ENCODE peak calls at places on chromosomes 7 and 10, in four cellular contexts. One of them, this sample, is unnamed.

GRCh38 chr7:116393654-116394053 is 105.9 kb upstream of the CAV2 start:
- DNase-seq in IMR-90: peak; percentile 49
- DNase-seq in HFFc6: no peak
- DNase-seq in stomach: no peak
- DNase-seq in this sample: no peak

GRCh38 chr10:56823849-56824248 is 462.8 kb upstream of the ZWINT start:
- DNase-seq in IMR-90: no peak
- DNase-seq in stomach: no peak
- DNase-seq in HFFc6: no peak
- DNase-seq in this sample: no peak

GRCh38 chr10:22252801-22253577 is 35.2 kb upstream of the EBLN1 start:
- DNase-seq in stomach: peak; percentile 30
- DNase-seq in HFFc6: no peak
- DNase-seq in IMR-90: no peak
- DNase-seq in this sample: peak; percentile 11

GRCh38 chr10:97584060-97584797 is at the start of gene HOGA1:
- DNase-seq in stomach: no peak
- DNase-seq in IMR-90: peak; percentile 55
- DNase-seq in HFFc6: peak; percentile 62
- DNase-seq in this sample: no peak

GRCh38 chr10:131921191-131921590 is 20.4 kb downstream of the PPP2R2D start:
- DNase-seq in HFFc6: no peak
- DNase-seq in IMR-90: no peak
- DNase-seq in stomach: no peak
- DNase-seq in this sample: no peak

GRCh38 chr10:28254290-28254985 is 48.4 kb downstream of the MPP7 start:
- DNase-seq in IMR-90: peak; percentile 54
- DNase-seq in stomach: no peak
- DNase-seq in HFFc6: peak; percentile 65
- DNase-seq in this sample: no peak

GRCh38 chr7:29976673-29977072 is 12.9 kb downstream of the SCRN1 start:
- DNase-seq in IMR-90: peak; percentile 41
- DNase-seq in HFFc6: no peak
- DNase-seq in stomach: no peak
- DNase-seq in this sample: no peak

GRCh38 chr7:75993689-75994387 is 557 bp downstream of the TMEM120A start:
- DNase-seq in IMR-90: peak; percentile 38
- DNase-seq in HFFc6: peak; percentile 62
- DNase-seq in stomach: peak; percentile 53
- DNase-seq in this sample: peak; percentile 38

GRCh38 chr10:119205926-119206602 is 1.3 kb upstream of the GRK5 start:
- DNase-seq in stomach: peak; percentile 59
- DNase-seq in HFFc6: no peak
- DNase-seq in IMR-90: no peak
- DNase-seq in this sample: no peak

GRCh38 chr7:22397981-22398380 is 41.0 kb upstream of the RAPGEF5 start:
- DNase-seq in IMR-90: peak; percentile 33
- DNase-seq in stomach: no peak
- DNase-seq in HFFc6: peak; percentile 23
- DNase-seq in this sample: no peak

GRCh38 chr10:83542774-83543291 is 596.5 kb upstream of the GHITM start:
- DNase-seq in stomach: no peak
- DNase-seq in IMR-90: no peak
- DNase-seq in HFFc6: no peak
- DNase-seq in this sample: no peak

GRCh38 chr10:32065871-32066270 is 9.6 kb upstream of the KIF5B start:
- DNase-seq in stomach: no peak
- DNase-seq in IMR-90: peak; percentile 76
- DNase-seq in HFFc6: peak; percentile 62
- DNase-seq in this sample: no peak

GRCh38 chr10:3781458-3782098 is 3.4 kb downstream of the KLF6 start:
- DNase-seq in stomach: peak; percentile 59
- DNase-seq in IMR-90: peak; percentile 55
- DNase-seq in HFFc6: peak; percentile 58
- DNase-seq in this sample: no peak

GRCh38 chr7:106772655-106773108 is 92.4 kb upstream of the PIK3CG start:
- DNase-seq in IMR-90: peak; percentile 89
- DNase-seq in HFFc6: peak; percentile 74
- DNase-seq in stomach: no peak
- DNase-seq in this sample: no peak

GRCh38 chr7:100515072-100515532 is 23.9 kb upstream of the AGFG2 start:
- DNase-seq in IMR-90: peak; percentile 75
- DNase-seq in stomach: no peak
- DNase-seq in HFFc6: peak; percentile 48
- DNase-seq in this sample: no peak

GRCh38 chr10:123429631-123430257 is 236.4 kb upstream of the GPR26 start:
- DNase-seq in stomach: no peak
- DNase-seq in HFFc6: no peak
- DNase-seq in IMR-90: no peak
- DNase-seq in this sample: no peak

DNA sequence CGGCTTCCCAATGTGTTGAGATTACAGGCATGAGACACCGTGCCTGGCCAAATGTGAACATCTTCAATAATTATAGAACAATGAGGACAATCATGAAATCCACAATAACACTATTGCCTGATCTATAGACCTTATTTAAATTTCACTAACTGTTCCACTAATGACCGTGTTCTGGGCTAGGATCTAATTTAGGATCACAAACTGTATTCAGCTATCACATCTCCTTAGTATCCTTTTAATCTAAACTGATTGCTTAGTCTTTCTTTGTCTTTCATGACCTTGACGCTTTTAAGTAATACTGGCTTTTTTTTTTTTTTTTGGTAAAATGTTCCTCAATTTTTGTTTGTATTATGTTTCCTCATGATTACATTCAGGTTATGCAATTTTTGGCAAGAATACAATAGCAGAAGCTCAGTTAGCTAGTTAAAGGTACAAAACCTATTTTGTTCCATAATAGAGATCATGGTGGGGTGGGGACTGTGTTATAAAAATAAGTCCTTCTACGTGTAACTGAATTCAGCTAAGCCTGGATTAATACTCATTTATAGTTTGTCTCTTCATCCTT is 158.4 kb downstream of the AOAH start:
- DNase-seq in stomach: no peak
- DNase-seq in IMR-90: no peak
- DNase-seq in HFFc6: no peak
- DNase-seq in this sample: no peak
- TF ChIP-seq CTCF in stomach: no peak
- TF ChIP-seq CTCF in IMR-90: no peak
- TF ChIP-seq CTCF in HFFc6: no peak
- TF ChIP-seq CTCF in this sample: no peak

DNA sequence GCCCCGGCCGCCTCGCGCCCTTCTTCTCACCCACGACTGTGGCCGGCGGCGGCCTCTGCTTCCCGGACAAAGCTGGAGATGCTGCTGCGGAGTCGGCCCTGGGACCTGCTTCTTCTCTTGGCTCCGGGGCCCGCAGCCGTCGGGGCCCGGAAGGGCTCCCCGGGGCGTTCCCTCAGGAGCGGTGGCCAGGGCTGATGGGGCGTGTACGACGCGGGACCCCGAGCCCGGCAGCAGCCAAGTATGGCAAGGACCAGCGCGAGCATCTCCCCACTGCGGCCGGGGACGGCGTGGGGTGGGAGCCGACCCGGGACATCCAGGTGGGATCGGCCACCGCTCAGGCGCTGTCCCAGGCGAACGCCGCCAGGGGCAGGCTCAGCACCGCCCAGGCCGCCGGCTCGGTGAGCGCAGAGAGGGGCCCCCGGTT is 27.6 kb upstream of the BMS1 start:
- DNase-seq in IMR-90: no peak
- DNase-seq in HFFc6: no peak
- DNase-seq in stomach: no peak
- DNase-seq in this sample: peak; percentile 15
- TF ChIP-seq CTCF in IMR-90: no peak
- TF ChIP-seq CTCF in HFFc6: no peak
- TF ChIP-seq CTCF in stomach: no peak
- TF ChIP-seq CTCF in this sample: peak; percentile 46

GRCh38 chr10:104123397-104123796 is 1.4 kb downstream of the SFR1 start:
- DNase-seq in stomach: no peak
- DNase-seq in IMR-90: peak; percentile 30
- DNase-seq in HFFc6: peak; percentile 32
- DNase-seq in this sample: no peak
- TF ChIP-seq CTCF in stomach: no peak
- TF ChIP-seq CTCF in IMR-90: peak; percentile 48
- TF ChIP-seq CTCF in HFFc6: peak; percentile 74
- TF ChIP-seq CTCF in this sample: no peak

GRCh38 chr7:139602143-139602722 is 78.7 kb downstream of the CLEC2L start:
- DNase-seq in stomach: no peak
- DNase-seq in IMR-90: peak; percentile 42
- DNase-seq in HFFc6: peak; percentile 45
- DNase-seq in this sample: no peak
- TF ChIP-seq CTCF in stomach: peak; percentile 23
- TF ChIP-seq CTCF in IMR-90: peak; percentile 50
- TF ChIP-seq CTCF in HFFc6: peak; percentile 79
- TF ChIP-seq CTCF in this sample: peak; percentile 69